ENCODE peak calls at places on chromosome 17, in six cellular contexts. P, V, A, I, D and K are unnamed samples.

GRCh38 chr17:35161281-35161761 is 13.7 kb downstream of the UNC45B start:
- DNase-seq in P (no peak), I (peak; percentile 39), D (peak; percentile 74), V (no peak), A (no peak), K (no peak)

GRCh38 chr17:14732211-14732610 is 431.3 kb downstream of the HS3ST3B1 start:
- DNase-seq in D (no peak), A (no peak), V (no peak), P (no peak), I (no peak), K (no peak)

GRCh38 chr17:71184716-71185115 is 936.1 kb upstream of the SOX9 start:
- DNase-seq in I (no peak), P (no peak), D (no peak), A (no peak), V (no peak), K (no peak)

GRCh38 chr17:49748791-49749190 is 15.1 kb downstream of the FAM117A start:
- DNase-seq in P (no peak), D (no peak), A (no peak), I (no peak), V (peak; percentile 56), K (no peak)

GRCh38 chr17:11598274-11599221 is at the start of gene DNAH9:
- DNase-seq in A (peak; percentile 37), D (no peak), P (peak; percentile 88), I (no peak), V (peak; percentile 3), K (no peak)

GRCh38 chr17:42518755-42519545 is 17.1 kb upstream of the NAGLU start:
- DNase-seq in I (peak; percentile 93), D (no peak), V (no peak), A (no peak), P (peak; percentile 89), K (no peak)

GRCh38 chr17:43840814-43841213 is 6.2 kb upstream of the CD300LG start:
- DNase-seq in I (peak; percentile 55), D (no peak), P (peak; percentile 44), V (no peak), A (no peak), K (peak; percentile 45)

GRCh38 chr17:64507418-64507766 is 615 bp downstream of the CEP95 start:
- DNase-seq in V (peak; percentile 17), P (peak; percentile 47), D (peak; percentile 81), A (peak; percentile 71), I (peak; percentile 87), K (peak; percentile 59)

GRCh38 chr17:20009302-20010098 is at the start of gene SPECC1:
- DNase-seq in A (peak; percentile 51), I (peak; percentile 85), P (peak; percentile 75), D (peak; percentile 64), V (peak; percentile 89), K (peak; percentile 92)

GRCh38 chr17:703081-703875 is 11.4 kb downstream of the VPS53 start:
- DNase-seq in I (no peak), D (no peak), V (no peak), A (no peak), P (no peak), K (no peak)

GRCh38 chr17:27442702-27443101 is 13.5 kb upstream of the KSR1 start:
- DNase-seq in V (no peak), P (no peak), A (no peak), D (no peak), I (no peak), K (no peak)

GRCh38 chr17:58184308-58184985 is 8.1 kb upstream of the EPX start:
- DNase-seq in I (peak; percentile 49), D (no peak), V (no peak), A (no peak), P (peak; percentile 54), K (peak; percentile 22)

GRCh38 chr17:3799181-3799627 is 1.8 kb downstream of the ITGAE start:
- DNase-seq in I (no peak), A (no peak), P (no peak), V (no peak), D (no peak), K (no peak)

GRCh38 chr17:66549731-66550207 is 247.4 kb downstream of the PRKCA start:
- DNase-seq in P (no peak), D (no peak), A (no peak), I (no peak), V (no peak), K (no peak)

GRCh38 chr17:42682400-42683384 is at the start of gene CNTNAP1:
- DNase-seq in A (no peak), I (peak; percentile 74), V (peak; percentile 34), D (peak; percentile 12), P (no peak), K (peak; percentile 48)

GRCh38 chr17:56804454-56804853 is 29.3 kb downstream of the C17orf67 start:
- DNase-seq in V (no peak), P (no peak), A (no peak), D (no peak), I (no peak), K (no peak)

GRCh38 chr17:39618252-39618913 is 8.4 kb upstream of the PPP1R1B start:
- DNase-seq in I (peak; percentile 23), V (no peak), A (no peak), D (peak; percentile 44), P (no peak), K (no peak)

GRCh38 chr17:65055280-65055707 is 1.2 kb downstream of the GNA13 start:
- DNase-seq in I (no peak), D (no peak), V (no peak), A (no peak), P (no peak), K (no peak)